ENCODE peak calls at places on chromosomes 6 and 20, in seven cellular contexts. Y is progenitor cell of endocrine pancreas, D is adrenal gland, Q is OCI-LY7, V is breast epithelium, O is suprapubic skin, J is upper lobe of right lung. B is an unnamed sample.
A peak's percentile ranks its signal among the peaks of the same experiment; 100 is the strongest.

GRCh38 chr6:165837948-165838745 is 175.1 kb upstream of the PDE10A start:
- DNase-seq in O (no peak), D (no peak), V (no peak), J (no peak), Y (no peak), Q (no peak), B (no peak)

GRCh38 chr6:161444464-161444863 is 170.6 kb upstream of the AGPAT4 start:
- DNase-seq in Q (no peak), V (no peak), O (no peak), J (no peak), D (peak; percentile 74), Y (no peak), B (no peak)

GRCh38 chr6:31797607-31798006 is 2.1 kb upstream of the VARS1 start:
- DNase-seq in D (no peak), Y (no peak), J (no peak), O (no peak), Q (peak; percentile 81), V (no peak), B (peak; percentile 25)

GRCh38 chr6:126937426-126937825 is 181.0 kb upstream of the RSPO3 start:
- DNase-seq in V (no peak), O (no peak), Y (no peak), D (no peak), Q (no peak), J (no peak), B (no peak)

GRCh38 chr6:97405818-97406409 is 122.9 kb upstream of the MMS22L start:
- DNase-seq in Q (no peak), D (no peak), V (no peak), Y (no peak), J (no peak), O (no peak), B (no peak)

GRCh38 chr6:139376604-139377218 is 2.3 kb upstream of the CITED2 start:
- DNase-seq in J (no peak), O (peak; percentile 76), Q (no peak), V (peak; percentile 81), D (peak; percentile 96), Y (no peak), B (no peak)

GRCh38 chr6:30643656-30644055 is 3.3 kb upstream of the C6orf136 start:
- DNase-seq in Q (no peak), D (no peak), J (no peak), O (no peak), Y (no peak), V (no peak), B (no peak)

GRCh38 chr6:43246301-43247114 is 3.2 kb downstream of the TTBK1 start:
- DNase-seq in D (peak; percentile 89), V (no peak), O (no peak), Q (peak; percentile 83), Y (peak; percentile 61), J (peak; percentile 90), B (no peak)

GRCh38 chr20:32902456-32903420 is 44.0 kb downstream of the EFCAB8 start:
- DNase-seq in O (no peak), Q (peak; percentile 61), Y (peak; percentile 41), D (peak; percentile 75), V (no peak), J (peak; percentile 75), B (no peak)

GRCh38 chr20:57166568-57167291 is 99.7 kb downstream of the BMP7 start:
- DNase-seq in V (no peak), D (no peak), J (no peak), Y (no peak), O (no peak), Q (no peak), B (no peak)

GRCh38 chr6:104859225-104860146 is at the start of gene HACE1:
- DNase-seq in D (peak; percentile 93), V (peak; percentile 82), O (peak; percentile 93), Y (peak; percentile 81), J (peak; percentile 95), Q (peak; percentile 88), B (peak; percentile 96)

GRCh38 chr6:166415306-166415705 is 32.6 kb upstream of the MPC1 start:
- DNase-seq in Y (no peak), O (peak; percentile 34), D (no peak), Q (no peak), J (no peak), V (no peak), B (no peak)

GRCh38 chr6:102944475-102944874 is 1551.0 kb downstream of the GRIK2 start:
- DNase-seq in J (no peak), Y (no peak), V (no peak), O (no peak), Q (no peak), D (no peak), B (no peak)

GRCh38 chr6:111794716-111795452 is 78.4 kb downstream of the FYN start:
- DNase-seq in D (no peak), Q (no peak), V (no peak), O (no peak), J (no peak), Y (no peak), B (no peak)

GRCh38 chr20:6582449-6582848 is 185.0 kb upstream of the BMP2 start:
- DNase-seq in V (no peak), O (no peak), J (no peak), Y (no peak), Q (no peak), D (no peak), B (no peak)

GRCh38 chr20:21509597-21510331 is 4.1 kb downstream of the NKX2-2 start:
- DNase-seq in D (no peak), O (no peak), J (no peak), V (no peak), Y (no peak), Q (no peak), B (no peak)

GRCh38 chr6:34021001-34021838 is 124.7 kb downstream of the GRM4 start:
- DNase-seq in V (no peak), D (no peak), J (peak; percentile 57), Y (no peak), Q (no peak), O (no peak), B (peak; percentile 74)

GRCh38 chr6:151317206-151317994 is 74.0 kb downstream of the ZBTB2 start:
- DNase-seq in O (no peak), V (no peak), D (no peak), J (no peak), Y (no peak), Q (no peak), B (no peak)

GRCh38 chr6:36858407-36858981 is 16.1 kb downstream of the PPIL1 start:
- DNase-seq in Q (no peak), Y (no peak), J (no peak), D (peak; percentile 90), O (no peak), V (no peak), B (no peak)

GRCh38 chr20:36474563-36474962 is 66.8 kb upstream of the MYL9 start:
- DNase-seq in D (no peak), V (no peak), O (no peak), J (no peak), Q (no peak), Y (no peak), B (no peak)

GRCh38 chr20:844473-845225 is 11.1 kb downstream of the FAM110A start:
- DNase-seq in D (peak; percentile 98), O (peak; percentile 90), J (peak; percentile 94), V (peak; percentile 92), Q (peak; percentile 95), Y (peak; percentile 76), B (peak; percentile 92)

GRCh38 chr20:10639762-10640556 is 33.8 kb downstream of the JAG1 start:
- DNase-seq in Y (no peak), V (no peak), J (no peak), Q (no peak), D (no peak), O (no peak), B (no peak)

GRCh38 chr6:94052754-94053153 is 633.4 kb upstream of the EPHA7 start:
- DNase-seq in Q (no peak), O (no peak), Y (no peak), D (no peak), J (no peak), V (no peak), B (no peak)
- TF ChIP-seq CTCF in Q (no peak), O (no peak), Y (peak; percentile 32), D (no peak), J (no peak), V (no peak), B (peak; percentile 84)

DNA sequence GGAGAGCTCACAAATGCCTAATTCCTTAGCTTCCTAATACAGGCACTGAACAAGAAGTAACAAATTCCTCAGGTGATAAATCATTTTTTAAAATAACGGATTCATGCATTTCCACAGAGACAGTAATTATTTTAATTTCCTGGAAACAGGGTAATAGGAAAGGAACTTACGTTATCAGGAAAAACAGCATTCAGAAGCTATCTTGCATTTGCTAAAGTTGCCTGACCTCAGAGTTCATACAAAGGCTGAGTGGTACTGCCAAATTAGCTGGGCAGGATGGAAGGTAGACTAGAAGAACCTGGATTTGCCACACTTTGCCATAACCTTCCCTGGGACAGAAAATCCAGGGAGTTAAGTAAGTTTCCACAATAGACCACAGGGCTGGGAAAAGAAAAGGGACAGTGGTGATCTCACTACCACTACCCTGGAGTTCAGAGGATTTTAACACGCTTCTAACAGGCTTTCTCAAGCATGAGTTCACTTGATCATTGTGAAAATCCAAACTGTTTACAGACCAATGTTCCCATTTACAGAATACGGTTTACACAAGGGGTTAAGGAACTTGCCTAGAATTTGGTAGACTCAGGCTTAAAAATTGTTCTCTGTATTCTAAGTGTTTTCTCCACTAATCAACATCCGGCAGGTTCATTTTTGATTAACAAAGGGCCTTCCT is 57.0 kb downstream of the KIF13A start:
- DNase-seq in D (no peak), Y (no peak), V (no peak), Q (no peak), O (no peak), J (no peak), B (no peak)
- TF ChIP-seq CTCF in D (no peak), Y (no peak), V (no peak), Q (no peak), O (no peak), J (no peak), B (no peak)

DNA sequence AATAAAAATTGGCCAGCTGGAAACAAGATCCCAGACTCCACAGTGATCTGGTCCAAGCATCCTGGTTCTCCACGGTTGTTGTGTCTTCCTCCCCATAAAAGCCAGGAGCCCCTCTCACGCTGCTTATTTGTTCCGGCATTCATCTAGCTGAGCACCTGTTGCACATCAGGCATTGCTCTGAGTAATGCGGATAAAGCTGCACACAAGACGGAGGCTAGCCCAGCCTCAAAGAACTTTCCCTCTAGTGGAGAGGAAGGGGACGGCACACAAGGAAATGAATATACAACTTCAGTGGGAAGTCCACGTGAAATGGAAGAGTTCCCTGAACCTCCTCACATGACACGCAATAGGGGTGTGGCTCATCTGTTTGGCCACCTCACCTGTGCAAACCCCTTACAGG is 30.3 kb upstream of the NXT1 start:
- DNase-seq in O (no peak), D (no peak), V (no peak), Y (no peak), Q (no peak), J (no peak), B (no peak)
- TF ChIP-seq CTCF in O (no peak), D (no peak), V (no peak), Y (peak; percentile 52), Q (peak; percentile 21), J (peak; percentile 39), B (peak; percentile 62)

GRCh38 chr6:157235600-157236039 is 87.7 kb downstream of the TMEM242 start:
- DNase-seq in Y (peak; percentile 34), O (peak; percentile 81), Q (no peak), J (no peak), D (peak; percentile 76), V (no peak), B (no peak)
- TF ChIP-seq CTCF in Y (peak; percentile 78), O (peak; percentile 33), Q (no peak), J (peak; percentile 64), D (peak; percentile 41), V (peak; percentile 59), B (peak; percentile 85)

B was measured in chondrocyte.